ENCODE peak calls at places on chromosomes 11 and 22, in four cellular contexts. R is stomach, C is GM12878, Y is upper lobe of left lung. Q is an unnamed sample.
A peak's percentile ranks its signal among the peaks of the same experiment; 100 is the strongest.

GRCh38 chr11:107453594-107454286 is 3.9 kb downstream of the CWF19L2 start:
- DNase-seq in R (no peak), C (no peak), Y (no peak), Q (no peak)

GRCh38 chr11:34631737-34632104 is 10.8 kb downstream of the EHF start:
- DNase-seq in R (peak; percentile 68), C (no peak), Y (no peak), Q (peak; percentile 93)

GRCh38 chr11:43359432-43359818 is 705 bp downstream of the TTC17 start:
- DNase-seq in R (no peak), C (peak; percentile 21), Y (peak; percentile 30), Q (peak; percentile 15)

GRCh38 chr11:73236879-73237278 is 18.8 kb downstream of the P2RY2 start:
- DNase-seq in R (peak; percentile 61), C (no peak), Y (peak; percentile 77), Q (peak; percentile 46)

GRCh38 chr11:123020968-123021367 is 39.3 kb upstream of the BSX start:
- DNase-seq in R (no peak), C (no peak), Y (peak; percentile 49), Q (peak; percentile 32)

GRCh38 chr11:10379871-10380568 is 75.0 kb upstream of the AMPD3 start:
- DNase-seq in R (no peak), C (no peak), Y (no peak), Q (peak; percentile 32)

GRCh38 chr11:86151188-86152005 is 82.5 kb upstream of the PICALM start:
- DNase-seq in R (no peak), C (no peak), Y (no peak), Q (peak; percentile 85)

GRCh38 chr11:108524422-108524821 is 26.2 kb upstream of the POGLUT3 start:
- DNase-seq in R (no peak), C (no peak), Y (no peak), Q (no peak)

GRCh38 chr11:38006466-38006865 is 1408.4 kb upstream of the RAG2 start:
- DNase-seq in R (no peak), C (no peak), Y (no peak), Q (no peak)

GRCh38 chr22:30241576-30242371 is 4.8 kb downstream of the LIF start:
- DNase-seq in R (no peak), C (no peak), Y (no peak), Q (no peak)

GRCh38 chr11:65505434-65506315 is 6.8 kb downstream of the MALAT1 start:
- DNase-seq in R (no peak), C (no peak), Y (no peak), Q (peak; percentile 25)

GRCh38 chr11:27616711-27617110 is 83.5 kb downstream of the BDNF start:
- DNase-seq in R (no peak), C (no peak), Y (no peak), Q (no peak)

GRCh38 chr22:18024276-18024939 is at the start of gene MICAL3:
- DNase-seq in R (peak; percentile 69), C (no peak), Y (peak; percentile 26), Q (peak; percentile 65)

GRCh38 chr11:17827006-17827405 is 92.4 kb downstream of the KCNC1 start:
- DNase-seq in R (no peak), C (no peak), Y (no peak), Q (no peak)

GRCh38 chr11:121458551-121458950 is 5.8 kb upstream of the SORL1-AS1 start:
- DNase-seq in R (no peak), C (no peak), Y (no peak), Q (no peak)

GRCh38 chr22:45880732-45881523 is 96.0 kb downstream of the WNT7B start:
- DNase-seq in R (no peak), C (no peak), Y (no peak), Q (no peak)

GRCh38 chr11:59802639-59803176 is 7.9 kb downstream of the MRPL16 start:
- DNase-seq in R (no peak), C (no peak), Y (no peak), Q (no peak)

GRCh38 chr11:12079726-12080556 is 30.4 kb upstream of the MICAL2 start:
- DNase-seq in R (peak; percentile 50), C (no peak), Y (no peak), Q (no peak)

GRCh38 chr11:63290285-63290684 is 46.9 kb upstream of the SLC22A25 start:
- DNase-seq in R (no peak), C (no peak), Y (no peak), Q (no peak)

GRCh38 chr11:27444801-27445215 is 27.8 kb downstream of the LGR4 start:
- DNase-seq in R (no peak), C (no peak), Y (no peak), Q (no peak)

GRCh38 chr11:123122341-123122740 is 60.4 kb upstream of the HSPA8 start:
- DNase-seq in R (no peak), C (no peak), Y (peak; percentile 70), Q (peak; percentile 26)

GRCh38 chr11:44592125-44592643 is 26.7 kb downstream of the CD82 start:
- DNase-seq in R (no peak), C (no peak), Y (peak; percentile 56), Q (peak; percentile 23)

GRCh38 chr11:129458756-129459535 is 83.3 kb downstream of the BARX2 start:
- DNase-seq in R (no peak), C (no peak), Y (peak; percentile 21), Q (no peak)

GRCh38 chr11:122232985-122233384 is 117.0 kb upstream of the BLID start:
- DNase-seq in R (no peak), C (no peak), Y (no peak), Q (no peak)

GRCh38 chr11:104897891-104898684 is at the start of gene CASP12:
- DNase-seq in R (no peak), C (no peak), Y (no peak), Q (no peak)

GRCh38 chr22:21713428-21714058 is 22.1 kb downstream of the YPEL1 start:
- DNase-seq in R (no peak), C (peak; percentile 25), Y (no peak), Q (no peak)

GRCh38 chr22:46056169-46057041 is 79.4 kb upstream of the WNT7B start:
- DNase-seq in R (peak; percentile 55), C (no peak), Y (peak; percentile 21), Q (no peak)

GRCh38 chr11:102256251-102256650 is 61.0 kb upstream of the BIRC3 start:
- DNase-seq in R (no peak), C (no peak), Y (no peak), Q (no peak)

GRCh38 chr11:21142007-21142406 is 472.6 kb downstream of the NELL1 start:
- DNase-seq in R (no peak), C (no peak), Y (no peak), Q (no peak)

GRCh38 chr11:90500922-90501568 is 278.2 kb upstream of the CHORDC1 start:
- DNase-seq in R (no peak), C (no peak), Y (no peak), Q (no peak)

GRCh38 chr11:124900464-124900863 is 2.8 kb upstream of the ROBO4 start:
- DNase-seq in R (no peak), C (no peak), Y (peak; percentile 50), Q (peak; percentile 28)
- H3K4me1 ChIP-seq in R (peaks cover 9% of the 10 kb centered on the region), C (no peaks in the 10 kb centered on the region), Y (peaks cover 16% of the 10 kb centered on the region), Q (no peaks in the 10 kb centered on the region)

GRCh38 chr11:47564933-47565339 is 463 bp upstream of the PTPMT1 start:
- DNase-seq in R (no peak), C (no peak), Y (no peak), Q (no peak)

GRCh38 chr11:47566166-47566546 is 757 bp downstream of the PTPMT1 start:
- DNase-seq in R (peak; percentile 35), C (no peak), Y (peak; percentile 42), Q (no peak)

GRCh38 chr11:47560431-47560830 is 5.0 kb upstream of the PTPMT1 start:
- DNase-seq in R (no peak), C (no peak), Y (no peak), Q (no peak)

GRCh38 chr11:47569646-47570045 is 4.2 kb downstream of the PTPMT1 start:
- DNase-seq in R (no peak), C (no peak), Y (no peak), Q (no peak)

DNA sequence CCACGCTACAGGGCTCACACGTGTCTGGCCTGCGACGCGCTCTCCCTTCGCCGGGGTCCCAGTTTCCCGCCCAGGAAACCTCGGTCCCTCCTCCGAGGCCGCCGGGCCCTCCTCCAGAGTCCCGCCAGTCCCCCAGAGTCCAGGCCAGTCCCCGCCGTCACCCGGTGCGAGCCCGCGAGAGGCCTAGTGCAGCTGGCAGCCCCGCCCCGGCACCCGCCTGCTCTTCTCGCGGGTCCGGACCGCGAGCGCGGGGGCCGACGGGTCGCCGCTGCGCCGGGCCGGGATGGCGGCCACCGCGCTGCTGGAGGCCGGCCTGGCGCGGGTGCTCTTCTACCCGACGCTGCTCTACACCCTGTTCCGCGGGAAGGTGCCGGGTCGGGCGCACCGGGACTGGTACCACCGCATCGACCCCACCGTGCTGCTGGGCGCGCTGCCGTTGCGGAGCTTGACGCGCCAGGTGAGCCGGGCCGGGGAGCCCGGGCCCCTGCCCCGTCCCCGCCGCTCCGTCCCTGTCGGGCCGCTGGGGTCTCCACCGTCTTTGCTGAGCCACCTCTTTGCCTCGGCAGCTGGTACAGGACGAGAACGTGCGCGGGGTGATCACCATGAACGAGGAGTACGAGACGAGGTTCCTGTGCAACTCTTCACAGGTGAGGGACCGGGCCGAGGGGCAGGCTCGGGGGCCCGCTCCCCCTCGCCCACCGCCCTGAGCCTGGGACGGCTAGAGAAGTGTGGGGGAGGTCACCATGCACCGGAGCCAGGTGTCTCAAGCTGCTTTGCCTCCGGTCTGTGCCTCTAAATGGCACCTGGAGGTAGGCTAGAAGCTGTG is at the start of gene PTPMT1:
- DNase-seq in R (peak; percentile 77), C (no peak), Y (peak; percentile 82), Q (peak; percentile 77)
- TF ChIP-seq POLR2A in R (no peak), C (peak; percentile 95), Y (peak; percentile 62), Q (peak; percentile 70)

GRCh38 chr22:48755332-48755949 is 1072.2 kb downstream of the BRD1 start:
- DNase-seq in R (peak; percentile 17), C (no peak), Y (peak; percentile 17), Q (no peak)

GRCh38 chr22:48756146-48757111 is 1071.2 kb downstream of the BRD1 start:
- DNase-seq in R (peak; percentile 14), C (no peak), Y (peak; percentile 17), Q (no peak)

GRCh38 chr22:48753752-48754517 is 1073.7 kb downstream of the BRD1 start:
- DNase-seq in R (peak; percentile 15), C (no peak), Y (peak; percentile 15), Q (no peak)

GRCh38 chr22:48753381-48753730 is 1074.3 kb downstream of the BRD1 start:
- DNase-seq in R (peak; percentile 5), C (no peak), Y (peak; percentile 14), Q (no peak)

GRCh38 chr22:48754611-48755331 is 1072.9 kb downstream of the BRD1 start:
- DNase-seq in R (peak; percentile 10), C (no peak), Y (peak; percentile 10), Q (no peak)
- H3K9me3 ChIP-seq in R (no peaks in the 10 kb centered on the region), C (no peaks in the 10 kb centered on the region), Y (no peaks in the 10 kb centered on the region), Q (no peaks in the 10 kb centered on the region)

DNA sequence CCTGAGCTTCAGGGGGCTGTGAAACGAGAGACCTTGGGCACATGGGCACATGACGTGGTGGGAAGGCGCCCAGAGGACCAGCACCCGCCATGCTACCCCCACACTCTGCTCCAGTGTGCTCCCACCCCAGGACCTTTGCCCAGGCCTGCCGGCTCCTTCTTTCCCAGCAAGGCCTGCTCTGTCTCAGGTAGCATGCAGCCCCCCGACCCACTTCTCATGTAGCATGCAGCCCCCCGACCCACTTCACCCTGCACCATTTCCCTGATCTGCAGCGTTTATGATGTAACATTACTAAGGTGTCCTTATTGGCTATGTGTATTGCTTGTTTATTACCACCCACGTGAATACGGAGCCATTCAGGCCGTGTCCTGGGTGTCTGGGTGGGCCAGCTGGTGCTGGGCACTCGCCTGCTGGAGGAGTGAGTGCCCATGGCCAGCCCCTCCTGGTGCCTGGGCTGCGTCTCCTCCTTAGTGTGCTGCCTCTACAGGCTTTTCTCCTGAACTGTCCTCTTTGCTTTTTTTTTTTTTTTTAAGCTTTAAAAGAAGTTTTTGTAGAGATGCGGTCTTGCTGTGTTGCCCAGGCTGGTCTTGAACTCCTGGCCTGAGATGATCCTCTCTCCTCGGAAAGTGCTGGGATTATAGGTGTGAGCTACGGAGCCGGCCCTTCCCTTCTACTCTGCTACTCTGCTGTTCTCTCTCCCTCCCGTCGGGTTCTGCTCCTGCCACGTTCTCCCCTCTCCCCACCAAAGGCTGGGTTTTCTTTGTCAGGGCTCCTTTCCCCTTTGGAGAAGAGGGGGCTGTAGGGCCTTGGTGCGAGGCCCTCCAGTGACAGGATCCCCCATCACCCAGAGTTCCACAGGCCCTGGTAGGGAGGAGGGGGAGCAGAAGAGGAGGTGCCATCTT is 29.4 kb downstream of the LRP5 start:
- DNase-seq in R (no peak), C (no peak), Y (no peak), Q (no peak)
- H3K4me1 ChIP-seq in R (peaks cover 92% of the 10 kb centered on the region), C (peaks cover 12% of the 10 kb centered on the region), Y (peaks cover 36% of the 10 kb centered on the region), Q (peaks cover 67% of the 10 kb centered on the region)

Q was measured in thyroid gland.